ENCODE peak calls at places on chromosomes 6 and 20, in seven cellular contexts. I is PC-3; Z is stomach; X is neuronal stem cell; G is activated naive CD8-positive, alpha-beta T cell treated with anti-CD3 and anti-CD28 coated beads, Interleukin-2, amount 50 U/mL, for 24 hours; F is psoas muscle; Q is ACHN. B is an unnamed sample.

GRCh38 chr6:13267142-13267621 is 61.2 kb downstream of the TBC1D7 start:
- DNase-seq in I (peak; percentile 12), Z (no peak), X (no peak), G (no peak), F (no peak), Q (no peak), B (no peak)

GRCh38 chr6:136077834-136078576 is 172.1 kb downstream of the MTFR2 start:
- DNase-seq in I (peak; percentile 33), Z (no peak), X (no peak), G (no peak), F (no peak), Q (no peak), B (no peak)

GRCh38 chr20:41538810-41539596 is 79.2 kb downstream of the CHD6 start:
- DNase-seq in I (no peak), Z (no peak), X (no peak), G (no peak), F (no peak), Q (no peak), B (no peak)

GRCh38 chr20:44642203-44643153 is 9.0 kb downstream of the ADA start:
- DNase-seq in I (peak; percentile 50), Z (peak; percentile 74), X (no peak), G (peak; percentile 42), F (peak; percentile 62), Q (peak; percentile 76), B (peak; percentile 57)

GRCh38 chr20:361562-361961 is 14.7 kb downstream of the NRSN2 start:
- DNase-seq in I (no peak), Z (no peak), X (no peak), G (no peak), F (no peak), Q (peak; percentile 74), B (no peak)

GRCh38 chr6:53524455-53524815 is 20.5 kb downstream of the GCLC start:
- DNase-seq in I (peak; percentile 73), Z (no peak), X (no peak), G (no peak), F (no peak), Q (peak; percentile 47), B (no peak)

GRCh38 chr6:123668965-123669591 is 32.3 kb upstream of the TRDN start:
- DNase-seq in I (no peak), Z (no peak), X (no peak), G (no peak), F (no peak), Q (no peak), B (no peak)

GRCh38 chr6:166026586-166027126 is 141.0 kb downstream of the TBXT start:
- DNase-seq in I (no peak), Z (no peak), X (no peak), G (no peak), F (no peak), Q (no peak), B (no peak)

GRCh38 chr6:120378582-120379220 is 955.6 kb downstream of the TBC1D32 start:
- DNase-seq in I (peak; percentile 70), Z (no peak), X (no peak), G (no peak), F (no peak), Q (peak; percentile 69), B (no peak)

GRCh38 chr20:51497542-51498467 is 44.7 kb downstream of the NFATC2 start:
- DNase-seq in I (no peak), Z (no peak), X (no peak), G (peak; percentile 64), F (peak; percentile 32), Q (no peak), B (no peak)

GRCh38 chr6:148509789-148510581 is 167.3 kb downstream of the SASH1 start:
- DNase-seq in I (no peak), Z (no peak), X (no peak), G (no peak), F (peak; percentile 71), Q (no peak), B (no peak)

GRCh38 chr20:41881466-41882046 is 263.4 kb upstream of the CHD6 start:
- DNase-seq in I (no peak), Z (no peak), X (no peak), G (no peak), F (no peak), Q (no peak), B (no peak)

GRCh38 chr20:20198011-20198410 is 145.7 kb downstream of the CFAP61 start:
- DNase-seq in I (no peak), Z (no peak), X (no peak), G (no peak), F (no peak), Q (no peak), B (no peak)

GRCh38 chr6:68211242-68211795 is 423.8 kb upstream of the ADGRB3 start:
- DNase-seq in I (no peak), Z (no peak), X (no peak), G (no peak), F (no peak), Q (no peak), B (no peak)

GRCh38 chr20:6622041-6622440 is 145.4 kb upstream of the BMP2 start:
- DNase-seq in I (no peak), Z (no peak), X (no peak), G (no peak), F (no peak), Q (no peak), B (no peak)

GRCh38 chr6:100181309-100181708 is 187.3 kb upstream of the MCHR2 start:
- DNase-seq in I (no peak), Z (no peak), X (no peak), G (no peak), F (no peak), Q (no peak), B (no peak)

GRCh38 chr20:3652217-3652616 is 11.0 kb downstream of the GFRA4 start:
- DNase-seq in I (no peak), Z (peak; percentile 67), X (no peak), G (no peak), F (no peak), Q (no peak), B (no peak)

GRCh38 chr20:21308340-21308739 is 5.2 kb downstream of the XRN2 start:
- DNase-seq in I (no peak), Z (no peak), X (no peak), G (no peak), F (no peak), Q (no peak), B (no peak)

GRCh38 chr6:28212510-28213212 is 12.4 kb upstream of the ZSCAN9 start:
- DNase-seq in I (peak; percentile 95), Z (no peak), X (peak; percentile 70), G (peak; percentile 75), F (no peak), Q (peak; percentile 85), B (peak; percentile 73)

GRCh38 chr6:147434508-147434907 is 74.0 kb upstream of the SAMD5 start:
- DNase-seq in I (no peak), Z (no peak), X (no peak), G (no peak), F (no peak), Q (no peak), B (no peak)

GRCh38 chr6:81750660-81751387 is 1.7 kb downstream of the TENT5A start:
- DNase-seq in I (peak; percentile 57), Z (no peak), X (no peak), G (no peak), F (no peak), Q (no peak), B (no peak)

GRCh38 chr6:57313711-57314471 is 3.5 kb upstream of the PRIM2 start:
- DNase-seq in I (peak; percentile 97), Z (no peak), X (no peak), G (no peak), F (no peak), Q (peak; percentile 92), B (no peak)

GRCh38 chr6:130010387-130010786 is 8.0 kb upstream of the L3MBTL3 start:
- DNase-seq in I (no peak), Z (no peak), X (no peak), G (no peak), F (no peak), Q (no peak), B (no peak)

GRCh38 chr6:156909212-156910010 is 132.2 kb downstream of the ARID1B start:
- DNase-seq in I (no peak), Z (no peak), X (no peak), G (no peak), F (no peak), Q (no peak), B (no peak)

GRCh38 chr20:63311186-63311832 is 18.3 kb downstream of the COL20A1 start:
- DNase-seq in I (no peak), Z (no peak), X (no peak), G (no peak), F (peak; percentile 8), Q (no peak), B (no peak)

GRCh38 chr20:56359212-56360132 is 698 bp downstream of the FAM210B start:
- DNase-seq in I (peak; percentile 78), Z (peak; percentile 38), X (peak; percentile 27), G (peak; percentile 24), F (peak; percentile 52), Q (peak; percentile 49), B (peak; percentile 46)

GRCh38 chr6:107409942-107410341 is 49.4 kb downstream of the PDSS2 start:
- DNase-seq in I (no peak), Z (no peak), X (no peak), G (no peak), F (no peak), Q (no peak), B (no peak)

GRCh38 chr6:4896401-4896800 is 107.4 kb downstream of the RPP40 start:
- DNase-seq in I (no peak), Z (no peak), X (no peak), G (no peak), F (no peak), Q (no peak), B (no peak)

GRCh38 chr20:37194616-37195015 is 15.3 kb upstream of the MROH8 start:
- DNase-seq in I (no peak), Z (no peak), X (no peak), G (no peak), F (no peak), Q (no peak), B (no peak)

GRCh38 chr6:92827104-92827503 is 592.3 kb downstream of the EPHA7 start:
- DNase-seq in I (no peak), Z (no peak), X (no peak), G (no peak), F (no peak), Q (no peak), B (no peak)

GRCh38 chr6:120608826-120609225 is 725.5 kb downstream of the TBC1D32 start:
- DNase-seq in I (peak; percentile 41), Z (no peak), X (no peak), G (no peak), F (no peak), Q (peak; percentile 36), B (no peak)